ENCODE peak calls at places on chromosome X, in four cellular contexts. E is psoas muscle, L is prostate gland, A is left lung. O is an unnamed sample.

GRCh38 chrX:20063153-20063552 is 53.6 kb downstream of the MAP7D2 start:
- DNase-seq in E (no peak), L (no peak), A (no peak), O (no peak)

GRCh38 chrX:72715546-72715945 is 1.4 kb upstream of the PHKA1 start:
- DNase-seq in E (no peak), A (no peak), L (no peak), O (no peak)

GRCh38 chrX:17736856-17737706 is at the start of gene SCML1:
- DNase-seq in L (peak; percentile 97), A (peak; percentile 97), E (peak; percentile 98), O (peak; percentile 97)

GRCh38 chrX:57211906-57212305 is 74.6 kb upstream of the FAAH2 start:
- DNase-seq in A (no peak), E (no peak), L (no peak), O (no peak)

GRCh38 chrX:41337140-41337539 is 3.2 kb downstream of the DDX3X start:
- DNase-seq in L (no peak), E (no peak), A (no peak), O (no peak)

GRCh38 chrX:102339312-102340298 is 92.6 kb downstream of the NXF2 start:
- DNase-seq in E (no peak), L (no peak), A (no peak), O (no peak)

GRCh38 chrX:19864736-19865135 is 22.7 kb downstream of the SH3KBP1 start:
- DNase-seq in A (no peak), E (no peak), L (no peak), O (no peak)

GRCh38 chrX:154378799-154379568 is at the start of gene EMD:
- DNase-seq in L (peak; percentile 95), A (peak; percentile 97), E (peak; percentile 98), O (peak; percentile 98)

GRCh38 chrX:49664824-49665223 is 31.0 kb downstream of the PAGE1 start:
- DNase-seq in A (no peak), E (no peak), L (no peak), O (no peak)

GRCh38 chrX:137354851-137355250 is 211.1 kb upstream of the ZIC3 start:
- DNase-seq in E (no peak), A (no peak), L (no peak), O (no peak)

GRCh38 chrX:27660878-27661277 is 70.7 kb downstream of the DCAF8L2 start:
- DNase-seq in L (no peak), A (no peak), E (no peak), O (peak; percentile 0)

GRCh38 chrX:104324871-104325585 is 70.3 kb upstream of the ESX1 start:
- DNase-seq in L (no peak), E (no peak), A (no peak), O (no peak)

GRCh38 chrX:38941675-38942074 is 140.4 kb downstream of the MID1IP1 start:
- DNase-seq in A (no peak), L (no peak), E (no peak), O (no peak)

GRCh38 chrX:12804655-12805054 is 13.4 kb downstream of the PRPS2 start:
- DNase-seq in A (no peak), L (peak; percentile 33), E (no peak), O (no peak)

GRCh38 chrX:126141014-126141413 is 25.1 kb downstream of the DCAF12L2 start:
- DNase-seq in L (no peak), A (no peak), E (no peak), O (no peak)

GRCh38 chrX:92231391-92231790 is 452.2 kb downstream of the PCDH11X start:
- DNase-seq in A (no peak), E (no peak), L (no peak), O (no peak)

GRCh38 chrX:71532078-71532752 is 689 bp upstream of the OGT start:
- DNase-seq in A (no peak), E (no peak), L (no peak), O (peak; percentile 5)

DNA sequence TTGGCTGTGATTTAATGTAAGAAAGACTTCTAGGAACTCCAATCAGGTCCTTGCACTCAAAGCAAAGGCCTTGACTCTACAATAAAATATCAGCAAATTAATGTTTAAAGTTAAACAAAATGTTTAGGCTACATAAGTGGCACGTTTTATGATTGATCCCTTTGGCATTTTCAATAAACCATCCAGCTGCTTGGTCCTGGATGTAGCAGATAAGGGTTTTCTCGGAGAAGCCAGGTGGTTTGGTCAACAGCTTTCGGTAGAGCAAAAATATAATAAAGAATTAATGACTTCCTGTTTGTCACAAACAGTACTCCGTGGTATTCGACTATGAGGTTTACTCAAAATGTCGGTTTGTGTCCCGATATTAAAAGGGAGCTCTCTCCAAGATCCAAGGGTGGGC is 95.8 kb downstream of the GEMIN8 start:
- DNase-seq in A (no peak), E (no peak), L (no peak), O (no peak)
- H3K36me3 ChIP-seq in A (no peaks in the 10 kb centered on the region), E (no peaks in the 10 kb centered on the region), L (no peaks in the 10 kb centered on the region), O (no peaks in the 10 kb centered on the region)

GRCh38 chrX:31921236-31921635 is 849.4 kb upstream of the FTHL17 start:
- DNase-seq in A (no peak), E (no peak), L (no peak), O (no peak)
- H3K4me3 ChIP-seq in A (no peak overlapping the region), E (no peak overlapping the region), L (no peak overlapping the region), O (peak overlapping the region; percentile 24)

DNA sequence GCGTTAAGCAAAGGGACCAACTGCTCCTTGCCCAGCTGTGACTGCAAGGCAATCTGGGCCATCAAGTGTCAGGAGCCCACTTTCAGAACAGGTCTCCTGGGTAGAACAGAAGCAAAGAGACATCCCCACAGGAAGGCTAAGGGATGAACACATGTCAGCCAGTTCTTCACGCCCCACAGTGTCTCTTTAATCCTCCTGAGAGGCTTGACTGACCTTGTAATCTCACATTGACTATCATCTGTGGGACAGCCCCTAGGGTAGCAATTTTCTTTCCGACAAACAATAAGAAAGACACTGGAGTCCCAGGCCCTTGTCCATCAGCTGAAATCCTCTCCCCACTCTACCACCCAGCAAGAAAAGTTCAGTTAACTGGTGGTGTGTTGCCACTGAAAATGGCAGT is 1.0 kb downstream of the CHRDL1 start:
- DNase-seq in L (no peak), A (no peak), E (no peak), O (no peak)
- H3K27me3 ChIP-seq in L (no peaks in the 10 kb centered on the region), A (peaks cover 33% of the 10 kb centered on the region), E (peaks cover 77% of the 10 kb centered on the region), O (no peaks in the 10 kb centered on the region)

GRCh38 chrX:88438209-88438608 is 308.8 kb upstream of the CPXCR1 start:
- DNase-seq in L (no peak), E (no peak), A (no peak), O (no peak)
- H3K36me3 ChIP-seq in L (no peaks in the 10 kb centered on the region), E (no peaks in the 10 kb centered on the region), A (no peaks in the 10 kb centered on the region), O (no peaks in the 10 kb centered on the region)

DNA sequence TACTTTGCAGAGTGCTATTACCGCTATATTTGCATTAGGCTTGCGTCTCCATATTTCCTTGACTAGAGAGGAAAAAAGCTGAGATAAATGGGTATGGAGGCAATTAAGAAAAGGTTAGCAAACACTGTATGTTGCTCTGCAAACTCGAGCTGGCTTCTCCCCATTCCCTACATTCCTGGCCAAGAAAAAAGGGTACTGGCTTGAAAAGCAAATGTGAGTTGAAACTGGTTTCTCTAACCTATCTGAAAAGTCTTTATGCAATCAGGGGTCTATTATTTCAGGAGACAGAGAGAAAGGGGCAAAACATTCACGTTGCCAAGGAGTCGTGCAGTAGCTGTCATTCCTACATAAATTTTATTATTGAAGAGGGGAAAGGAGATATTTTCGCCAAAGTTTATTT is 2.1 kb downstream of the TMEM47 start:
- DNase-seq in L (no peak), E (no peak), A (no peak), O (no peak)
- H3K4me3 ChIP-seq in L (peak overlapping the region; percentile 56), E (peak overlapping the region; percentile 64), A (peak overlapping the region; percentile 43), O (peak overlapping the region; percentile 58)

DNA sequence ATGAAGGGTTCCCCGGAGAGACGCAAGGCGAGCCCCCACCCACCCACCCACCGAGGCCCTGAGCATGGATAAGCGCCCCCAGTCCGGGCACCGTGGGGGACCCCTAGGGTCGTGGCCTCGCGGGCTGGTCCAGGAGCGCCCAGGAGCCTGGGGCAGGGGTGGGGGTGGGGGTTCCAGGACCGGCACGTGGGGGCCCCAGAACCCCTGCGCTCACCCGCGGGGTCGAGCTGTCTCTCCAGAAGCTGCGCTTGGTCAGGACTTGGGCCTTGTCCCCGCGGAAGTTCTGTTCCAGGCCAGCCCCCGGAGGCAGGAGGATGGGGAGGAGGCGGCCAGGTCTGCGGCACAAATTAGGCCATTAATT is 11.2 kb upstream of the SHOX start:
- DNase-seq in E (no peak), A (no peak), L (no peak), O (no peak)
- H3K27me3 ChIP-seq in E (peaks cover 70% of the 10 kb centered on the region), A (peaks cover 18% of the 10 kb centered on the region), L (peaks cover 12% of the 10 kb centered on the region), O (peaks cover 5% of the 10 kb centered on the region)

GRCh38 chrX:53587795-53588194 is 98.7 kb downstream of the HUWE1 start:
- DNase-seq in A (no peak), E (no peak), L (no peak), O (no peak)

GRCh38 chrX:53580742-53581504 is 105.6 kb downstream of the HUWE1 start:
- DNase-seq in A (no peak), L (no peak), E (no peak), O (no peak)

GRCh38 chrX:53584891-53585290 is 101.6 kb downstream of the HUWE1 start:
- DNase-seq in L (no peak), A (no peak), E (no peak), O (no peak)

DNA sequence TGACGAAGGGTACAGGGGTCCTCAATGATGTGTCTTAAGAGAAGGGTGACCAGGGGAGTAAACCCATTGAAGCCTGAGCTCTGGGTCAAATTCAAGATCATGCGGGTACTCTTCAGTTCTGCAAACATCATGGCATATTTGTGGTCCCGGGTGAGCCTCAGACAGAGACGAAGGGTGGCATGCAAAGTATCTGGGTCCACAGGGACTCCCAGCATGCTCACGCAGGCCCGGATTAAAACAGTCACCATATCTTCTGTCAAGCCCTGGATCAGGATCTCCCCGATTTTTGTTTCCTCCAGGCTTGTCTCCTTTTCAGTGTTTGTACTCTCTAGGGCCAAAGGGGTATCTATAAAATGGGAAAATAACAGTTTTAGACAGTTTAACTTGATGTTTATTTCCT is 102.9 kb downstream of the HUWE1 start:
- DNase-seq in L (no peak), A (no peak), E (no peak), O (no peak)
- H3K36me3 ChIP-seq in L (no peaks in the 10 kb centered on the region), A (peaks cover 82% of the 10 kb centered on the region), E (peaks cover 87% of the 10 kb centered on the region), O (peaks cover 43% of the 10 kb centered on the region)

O was measured in MG63.